ENCODE peak calls at places on chromosomes 3 and 15, in eight cellular contexts. X is AG09309; M is sciatic nerve; Q is NCI-H1105 treated with DMSO at 0.1 percent for 48 hours; K is thyroid gland; W is mesothelial cell of epicardium; E is CD8-positive, alpha-beta memory T cell; J is bronchial epithelial cell. A is an unnamed sample.

GRCh38 chr15:39920510-39921273 is 626 bp upstream of the GPR176 start:
- DNase-seq in Q (peak; percentile 54), X (peak; percentile 25), K (peak; percentile 80), E (peak; percentile 68), M (peak; percentile 89), W (peak; percentile 64), J (peak; percentile 49), A (peak; percentile 72)

GRCh38 chr3:40877651-40878463 is 321.4 kb upstream of the CTNNB1 start:
- DNase-seq in M (peak; percentile 77), E (no peak), W (no peak), K (peak; percentile 83), Q (no peak), X (no peak), J (peak; percentile 15), A (no peak)

GRCh38 chr15:35281515-35281914 is 196.4 kb upstream of the NANOGP8 start:
- DNase-seq in J (peak; percentile 75), Q (no peak), W (no peak), K (no peak), E (no peak), X (no peak), M (no peak), A (no peak)

GRCh38 chr3:186493507-186493906 is 50.7 kb downstream of the CRYGS start:
- DNase-seq in M (no peak), K (no peak), W (no peak), Q (no peak), E (no peak), J (no peak), X (no peak), A (no peak)

GRCh38 chr3:59482001-59482400 is 432.2 kb upstream of the CFAP20DC start:
- DNase-seq in J (peak; percentile 61), M (no peak), Q (no peak), W (no peak), K (no peak), E (no peak), X (no peak), A (no peak)

GRCh38 chr3:86890997-86891396 is 100.0 kb downstream of the VGLL3 start:
- DNase-seq in M (no peak), J (no peak), W (no peak), X (no peak), Q (no peak), K (no peak), E (no peak), A (no peak)

GRCh38 chr15:60091150-60091549 is 87.0 kb downstream of the FOXB1 start:
- DNase-seq in K (peak; percentile 37), E (no peak), M (no peak), J (peak; percentile 99), Q (no peak), X (peak; percentile 39), W (no peak), A (no peak)

GRCh38 chr3:179098388-179099077 is 26.9 kb upstream of the ZMAT3 start:
- DNase-seq in E (no peak), M (no peak), K (no peak), W (no peak), X (no peak), Q (no peak), J (peak; percentile 58), A (no peak)

A was measured in Karpas-422.